ENCODE peak calls at places on chromosomes 12 and 14, in six cellular contexts. One of them, this sample, is unnamed.

GRCh38 chr12:29023436-29024076 is 125.5 kb upstream of the FAR2 start:
- DNase-seq in endothelial cell of umbilical vein: no peak
- DNase-seq in T follicular helper cell: no peak
- DNase-seq in progenitor cell of endocrine pancreas: no peak
- DNase-seq in lung: no peak
- DNase-seq in naive thymus-derived CD4-positive, alpha-beta T cell: no peak
- DNase-seq in this sample: no peak

GRCh38 chr14:92544051-92544730 is 30.6 kb downstream of the RIN3 start:
- DNase-seq in endothelial cell of umbilical vein: no peak
- DNase-seq in T follicular helper cell: no peak
- DNase-seq in progenitor cell of endocrine pancreas: no peak
- DNase-seq in lung: no peak
- DNase-seq in naive thymus-derived CD4-positive, alpha-beta T cell: no peak
- DNase-seq in this sample: no peak

GRCh38 chr12:75477137-75477536 is 3.4 kb upstream of the GLIPR1 start:
- DNase-seq in endothelial cell of umbilical vein: no peak
- DNase-seq in T follicular helper cell: no peak
- DNase-seq in progenitor cell of endocrine pancreas: no peak
- DNase-seq in lung: no peak
- DNase-seq in naive thymus-derived CD4-positive, alpha-beta T cell: no peak
- DNase-seq in this sample: no peak

GRCh38 chr12:11863478-11863906 is 207.2 kb upstream of the BCL2L14 start:
- DNase-seq in endothelial cell of umbilical vein: peak
- DNase-seq in T follicular helper cell: no peak
- DNase-seq in progenitor cell of endocrine pancreas: no peak
- DNase-seq in lung: no peak
- DNase-seq in naive thymus-derived CD4-positive, alpha-beta T cell: no peak
- DNase-seq in this sample: no peak

GRCh38 chr14:28243600-28243999 is 523.0 kb upstream of the FOXG1 start:
- DNase-seq in endothelial cell of umbilical vein: no peak
- DNase-seq in T follicular helper cell: no peak
- DNase-seq in progenitor cell of endocrine pancreas: no peak
- DNase-seq in lung: no peak
- DNase-seq in naive thymus-derived CD4-positive, alpha-beta T cell: no peak
- DNase-seq in this sample: no peak

GRCh38 chr14:51834218-51834617 is 26.2 kb upstream of the GNG2 start:
- DNase-seq in endothelial cell of umbilical vein: no peak
- DNase-seq in T follicular helper cell: no peak
- DNase-seq in progenitor cell of endocrine pancreas: no peak
- DNase-seq in lung: no peak
- DNase-seq in naive thymus-derived CD4-positive, alpha-beta T cell: no peak
- DNase-seq in this sample: no peak

GRCh38 chr14:87877877-87878276 is 115.1 kb downstream of the GALC start:
- DNase-seq in endothelial cell of umbilical vein: no peak
- DNase-seq in T follicular helper cell: no peak
- DNase-seq in progenitor cell of endocrine pancreas: no peak
- DNase-seq in lung: no peak
- DNase-seq in naive thymus-derived CD4-positive, alpha-beta T cell: no peak
- DNase-seq in this sample: no peak

GRCh38 chr14:32453857-32454810 is 125.0 kb downstream of the AKAP6 start:
- DNase-seq in endothelial cell of umbilical vein: no peak
- DNase-seq in T follicular helper cell: no peak
- DNase-seq in progenitor cell of endocrine pancreas: no peak
- DNase-seq in lung: no peak
- DNase-seq in naive thymus-derived CD4-positive, alpha-beta T cell: no peak
- DNase-seq in this sample: no peak

GRCh38 chr14:74474376-74474775 is 18.7 kb downstream of the NPC2 start:
- DNase-seq in endothelial cell of umbilical vein: no peak
- DNase-seq in T follicular helper cell: no peak
- DNase-seq in progenitor cell of endocrine pancreas: no peak
- DNase-seq in lung: no peak
- DNase-seq in naive thymus-derived CD4-positive, alpha-beta T cell: no peak
- DNase-seq in this sample: no peak

GRCh38 chr14:58712357-58712756 is 74.6 kb downstream of the DACT1 start:
- DNase-seq in endothelial cell of umbilical vein: no peak
- DNase-seq in T follicular helper cell: no peak
- DNase-seq in progenitor cell of endocrine pancreas: no peak
- DNase-seq in lung: no peak
- DNase-seq in naive thymus-derived CD4-positive, alpha-beta T cell: no peak
- DNase-seq in this sample: no peak

GRCh38 chr12:27333311-27334009 is 824 bp downstream of the BMAL2 start:
- DNase-seq in endothelial cell of umbilical vein: peak
- DNase-seq in T follicular helper cell: no peak
- DNase-seq in progenitor cell of endocrine pancreas: peak
- DNase-seq in lung: no peak
- DNase-seq in naive thymus-derived CD4-positive, alpha-beta T cell: peak
- DNase-seq in this sample: peak

GRCh38 chr12:12503384-12504078 is 59.1 kb downstream of the DUSP16 start:
- DNase-seq in endothelial cell of umbilical vein: no peak
- DNase-seq in T follicular helper cell: no peak
- DNase-seq in progenitor cell of endocrine pancreas: no peak
- DNase-seq in lung: no peak
- DNase-seq in naive thymus-derived CD4-positive, alpha-beta T cell: no peak
- DNase-seq in this sample: no peak

GRCh38 chr14:79356040-79356439 is 855.3 kb downstream of the DIO2 start:
- DNase-seq in endothelial cell of umbilical vein: peak
- DNase-seq in T follicular helper cell: no peak
- DNase-seq in progenitor cell of endocrine pancreas: no peak
- DNase-seq in lung: no peak
- DNase-seq in naive thymus-derived CD4-positive, alpha-beta T cell: no peak
- DNase-seq in this sample: no peak

GRCh38 chr14:69138189-69138535 is 14.8 kb downstream of the DCAF5 start:
- DNase-seq in endothelial cell of umbilical vein: peak
- DNase-seq in T follicular helper cell: no peak
- DNase-seq in progenitor cell of endocrine pancreas: no peak
- DNase-seq in lung: no peak
- DNase-seq in naive thymus-derived CD4-positive, alpha-beta T cell: no peak
- DNase-seq in this sample: no peak

GRCh38 chr12:122293081-122293480 is 26.8 kb upstream of the VPS33A start:
- DNase-seq in endothelial cell of umbilical vein: no peak
- DNase-seq in T follicular helper cell: no peak
- DNase-seq in progenitor cell of endocrine pancreas: no peak
- DNase-seq in lung: no peak
- DNase-seq in naive thymus-derived CD4-positive, alpha-beta T cell: no peak
- DNase-seq in this sample: no peak

GRCh38 chr12:57579677-57580465 is 11.1 kb upstream of the PIP4K2C start:
- DNase-seq in endothelial cell of umbilical vein: no peak
- DNase-seq in T follicular helper cell: no peak
- DNase-seq in progenitor cell of endocrine pancreas: no peak
- DNase-seq in lung: no peak
- DNase-seq in naive thymus-derived CD4-positive, alpha-beta T cell: no peak
- DNase-seq in this sample: no peak

GRCh38 chr12:94553130-94553519 is 93.5 kb upstream of the CEP83 start:
- DNase-seq in endothelial cell of umbilical vein: peak
- DNase-seq in T follicular helper cell: no peak
- DNase-seq in progenitor cell of endocrine pancreas: no peak
- DNase-seq in lung: no peak
- DNase-seq in naive thymus-derived CD4-positive, alpha-beta T cell: no peak
- DNase-seq in this sample: no peak

GRCh38 chr14:62428429-62429203 is 616.6 kb downstream of the KCNH5 start:
- DNase-seq in endothelial cell of umbilical vein: peak
- DNase-seq in T follicular helper cell: no peak
- DNase-seq in progenitor cell of endocrine pancreas: no peak
- DNase-seq in lung: no peak
- DNase-seq in naive thymus-derived CD4-positive, alpha-beta T cell: no peak
- DNase-seq in this sample: no peak

GRCh38 chr12:6765634-6766581 is at the start of gene PTMS:
- DNase-seq in endothelial cell of umbilical vein: peak
- DNase-seq in T follicular helper cell: no peak
- DNase-seq in progenitor cell of endocrine pancreas: peak
- DNase-seq in lung: peak
- DNase-seq in naive thymus-derived CD4-positive, alpha-beta T cell: no peak
- DNase-seq in this sample: no peak

GRCh38 chr12:120539303-120539702 is 5.1 kb downstream of the RNF10 start:
- DNase-seq in endothelial cell of umbilical vein: peak
- DNase-seq in T follicular helper cell: no peak
- DNase-seq in progenitor cell of endocrine pancreas: no peak
- DNase-seq in lung: no peak
- DNase-seq in naive thymus-derived CD4-positive, alpha-beta T cell: no peak
- DNase-seq in this sample: peak

GRCh38 chr14:27739657-27740156 is 1026.9 kb upstream of the FOXG1 start:
- DNase-seq in endothelial cell of umbilical vein: no peak
- DNase-seq in T follicular helper cell: no peak
- DNase-seq in progenitor cell of endocrine pancreas: no peak
- DNase-seq in lung: no peak
- DNase-seq in naive thymus-derived CD4-positive, alpha-beta T cell: no peak
- DNase-seq in this sample: no peak

GRCh38 chr12:95083938-95084337 is 10.5 kb upstream of the NR2C1 start:
- DNase-seq in endothelial cell of umbilical vein: peak
- DNase-seq in T follicular helper cell: no peak
- DNase-seq in progenitor cell of endocrine pancreas: no peak
- DNase-seq in lung: no peak
- DNase-seq in naive thymus-derived CD4-positive, alpha-beta T cell: no peak
- DNase-seq in this sample: no peak

GRCh38 chr12:52214421-52214802 is 18.6 kb upstream of the KRT7 start:
- DNase-seq in endothelial cell of umbilical vein: no peak
- DNase-seq in T follicular helper cell: no peak
- DNase-seq in progenitor cell of endocrine pancreas: no peak
- DNase-seq in lung: no peak
- DNase-seq in naive thymus-derived CD4-positive, alpha-beta T cell: peak
- DNase-seq in this sample: no peak

GRCh38 chr14:81018245-81018644 is 62.8 kb downstream of the TSHR start:
- DNase-seq in endothelial cell of umbilical vein: no peak
- DNase-seq in T follicular helper cell: no peak
- DNase-seq in progenitor cell of endocrine pancreas: no peak
- DNase-seq in lung: no peak
- DNase-seq in naive thymus-derived CD4-positive, alpha-beta T cell: no peak
- DNase-seq in this sample: no peak

GRCh38 chr12:71786840-71787239 is 32.2 kb downstream of the RAB21 start:
- DNase-seq in endothelial cell of umbilical vein: no peak
- DNase-seq in T follicular helper cell: no peak
- DNase-seq in progenitor cell of endocrine pancreas: no peak
- DNase-seq in lung: no peak
- DNase-seq in naive thymus-derived CD4-positive, alpha-beta T cell: no peak
- DNase-seq in this sample: no peak

GRCh38 chr12:101582937-101583336 is 11.8 kb upstream of the MYBPC1 start:
- DNase-seq in endothelial cell of umbilical vein: no peak
- DNase-seq in T follicular helper cell: no peak
- DNase-seq in progenitor cell of endocrine pancreas: no peak
- DNase-seq in lung: no peak
- DNase-seq in naive thymus-derived CD4-positive, alpha-beta T cell: no peak
- DNase-seq in this sample: no peak

GRCh38 chr12:45273717-45274271 is 57.9 kb downstream of the ANO6 start:
- DNase-seq in endothelial cell of umbilical vein: peak
- DNase-seq in T follicular helper cell: no peak
- DNase-seq in progenitor cell of endocrine pancreas: no peak
- DNase-seq in lung: peak
- DNase-seq in naive thymus-derived CD4-positive, alpha-beta T cell: no peak
- DNase-seq in this sample: no peak

GRCh38 chr12:7136676-7137075 is 6.5 kb downstream of the CLSTN3 start:
- DNase-seq in endothelial cell of umbilical vein: no peak
- DNase-seq in T follicular helper cell: no peak
- DNase-seq in progenitor cell of endocrine pancreas: no peak
- DNase-seq in lung: no peak
- DNase-seq in naive thymus-derived CD4-positive, alpha-beta T cell: no peak
- DNase-seq in this sample: no peak

GRCh38 chr12:129036135-129036534 is 182.9 kb downstream of the GLT1D1 start:
- DNase-seq in endothelial cell of umbilical vein: no peak
- DNase-seq in T follicular helper cell: no peak
- DNase-seq in progenitor cell of endocrine pancreas: no peak
- DNase-seq in lung: no peak
- DNase-seq in naive thymus-derived CD4-positive, alpha-beta T cell: no peak
- DNase-seq in this sample: no peak

GRCh38 chr14:91873476-91874265 is 6.3 kb upstream of the TC2N start:
- DNase-seq in endothelial cell of umbilical vein: no peak
- DNase-seq in T follicular helper cell: peak
- DNase-seq in progenitor cell of endocrine pancreas: no peak
- DNase-seq in lung: no peak
- DNase-seq in naive thymus-derived CD4-positive, alpha-beta T cell: peak
- DNase-seq in this sample: peak

GRCh38 chr12:47602949-47603558 is 102.8 kb downstream of the RPAP3 start:
- DNase-seq in endothelial cell of umbilical vein: no peak
- DNase-seq in T follicular helper cell: no peak
- DNase-seq in progenitor cell of endocrine pancreas: no peak
- DNase-seq in lung: no peak
- DNase-seq in naive thymus-derived CD4-positive, alpha-beta T cell: no peak
- DNase-seq in this sample: no peak